ENCODE peak calls at places on chromosomes 1 and 21, in five cellular contexts. J, W, O, U and P are unnamed samples. For H3K9me3, the result is how much of the 10 kb centered on the place peaks cover.

GRCh38 chr1:39666772-39667171 is 5.1 kb downstream of the NT5C1A start:
- DNase-seq in J (no peak), W (no peak), O (no peak), U (no peak), P (no peak)

GRCh38 chr1:9059944-9060744 is 9.3 kb downstream of the SLC2A5 start:
- DNase-seq in J (no peak), W (no peak), O (no peak), U (no peak), P (no peak)

GRCh38 chr1:181090653-181091126 is 2.2 kb downstream of the IER5 start:
- DNase-seq in J (no peak), W (no peak), O (no peak), U (no peak), P (no peak)

GRCh38 chr1:18903313-18903671 is 937 bp upstream of the ALDH4A1 start:
- DNase-seq in J (no peak), W (no peak), O (no peak), U (no peak), P (no peak)

GRCh38 chr1:210363119-210363518 is 34.4 kb downstream of the HHAT start:
- DNase-seq in J (no peak), W (peak), O (no peak), U (no peak), P (no peak)

GRCh38 chr1:9426291-9426711 is 113.0 kb upstream of the SLC25A33 start:
- DNase-seq in J (no peak), W (no peak), O (no peak), U (no peak), P (peak)

GRCh38 chr1:70745199-70745598 is 302.4 kb downstream of the PTGER3 start:
- DNase-seq in J (no peak), W (no peak), O (no peak), U (no peak), P (no peak)

GRCh38 chr1:192766009-192766625 is 42.7 kb upstream of the RGS2 start:
- DNase-seq in J (no peak), W (no peak), O (no peak), U (no peak), P (no peak)

GRCh38 chr1:83751602-83752001 is 247.3 kb downstream of the TTLL7 start:
- DNase-seq in J (no peak), W (no peak), O (no peak), U (no peak), P (no peak)

GRCh38 chr1:232628335-232629214 is 1.4 kb downstream of the SIPA1L2 start:
- DNase-seq in J (no peak), W (no peak), O (no peak), U (no peak), P (no peak)

GRCh38 chr1:163095223-163095622 is 26.1 kb downstream of the RGS4 start:
- DNase-seq in J (no peak), W (no peak), O (no peak), U (no peak), P (no peak)

GRCh38 chr1:118077331-118078055 is 107.5 kb downstream of the SPAG17 start:
- DNase-seq in J (no peak), W (no peak), O (no peak), U (no peak), P (no peak)

GRCh38 chr1:229557214-229557850 is 1.2 kb downstream of the ABCB10 start:
- DNase-seq in J (no peak), W (no peak), O (no peak), U (no peak), P (no peak)

GRCh38 chr1:229563701-229564100 is 5.2 kb upstream of the ABCB10 start:
- DNase-seq in J (no peak), W (peak), O (no peak), U (peak), P (no peak)

GRCh38 chr1:68916227-68916853 is 419.5 kb upstream of the DEPDC1 start:
- DNase-seq in J (no peak), W (no peak), O (peak), U (no peak), P (no peak)

GRCh38 chr1:233025156-233025555 is 74.7 kb downstream of the NTPCR start:
- DNase-seq in J (peak), W (no peak), O (no peak), U (no peak), P (no peak)

GRCh38 chr1:8211620-8212442 is 106.1 kb upstream of the SLC45A1 start:
- DNase-seq in J (peak), W (peak), O (no peak), U (peak), P (no peak)

GRCh38 chr1:202862672-202863560 is 26.0 kb downstream of the RABIF start:
- DNase-seq in J (no peak), W (no peak), O (no peak), U (no peak), P (no peak)

GRCh38 chr1:238252033-238252802 is 361.5 kb upstream of the ZP4 start:
- DNase-seq in J (peak), W (no peak), O (no peak), U (no peak), P (no peak)

GRCh38 chr1:238257018-238257417 is 366.3 kb upstream of the ZP4 start:
- DNase-seq in J (no peak), W (no peak), O (no peak), U (no peak), P (no peak)

GRCh38 chr1:238258510-238258909 is 367.8 kb upstream of the ZP4 start:
- DNase-seq in J (no peak), W (no peak), O (no peak), U (no peak), P (no peak)

DNA sequence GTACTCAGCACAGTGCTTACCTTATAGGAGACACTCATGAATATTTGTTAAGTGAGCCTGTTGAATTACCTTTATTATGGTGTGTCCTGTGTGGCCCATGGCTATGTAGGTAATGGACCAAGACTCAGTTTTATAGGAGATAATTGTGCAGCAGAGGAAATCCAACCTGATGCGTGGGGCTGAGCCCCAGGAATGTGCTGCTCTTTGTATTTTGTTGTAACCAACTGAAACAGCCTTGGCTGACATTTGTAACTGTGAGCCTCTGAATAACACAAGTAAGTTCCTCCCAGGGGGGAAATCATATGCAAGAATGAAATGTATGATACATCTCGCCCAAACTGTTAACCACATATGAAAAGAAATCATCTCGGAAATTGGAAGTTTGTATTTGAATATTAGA is 364.2 kb upstream of the ZP4 start:
- DNase-seq in J (no peak), W (no peak), O (no peak), U (no peak), P (no peak)
- H3K9me3 ChIP-seq in J (under half), W (under half), O (under half), U (under half), P (under half)

GRCh38 chr1:49627781-49628180 is 396.0 kb downstream of the AGBL4 start:
- DNase-seq in J (no peak), W (no peak), O (no peak), U (no peak), P (no peak)
- H3K9me3 ChIP-seq in J (under half), W (under half), O (under half), U (under half), P (under half)

DNA sequence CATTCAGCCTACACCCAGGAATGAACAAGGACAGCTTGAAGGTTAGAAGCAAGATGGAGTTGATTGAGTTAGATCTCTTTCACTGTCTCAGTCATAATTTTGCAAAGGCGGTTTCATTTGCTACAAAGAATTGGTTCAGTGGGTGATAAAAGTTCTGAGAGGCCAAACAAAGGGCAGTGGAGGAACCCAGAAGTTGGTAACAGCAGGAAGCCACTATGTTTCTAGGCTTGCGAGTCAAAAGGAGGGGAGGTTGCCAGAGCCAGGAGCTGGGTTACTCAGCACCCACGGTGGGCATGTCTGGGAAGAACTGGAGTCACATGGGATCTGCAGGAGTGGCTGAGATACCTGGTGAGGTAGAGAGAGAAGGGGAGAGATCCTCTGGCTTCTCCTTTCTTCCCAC is 64.2 kb upstream of the MRPS6 start:
- DNase-seq in J (no peak), W (no peak), O (no peak), U (no peak), P (no peak)
- H3K9me3 ChIP-seq in J (under half), W (under half), O (under half), U (under half), P (under half)

GRCh38 chr1:75133754-75134655 is at the start of gene LHX8:
- DNase-seq in J (no peak), W (no peak), O (no peak), U (no peak), P (no peak)
- H3K9me3 ChIP-seq in J (under half), W (under half), O (under half), U (under half), P (under half)

DNA sequence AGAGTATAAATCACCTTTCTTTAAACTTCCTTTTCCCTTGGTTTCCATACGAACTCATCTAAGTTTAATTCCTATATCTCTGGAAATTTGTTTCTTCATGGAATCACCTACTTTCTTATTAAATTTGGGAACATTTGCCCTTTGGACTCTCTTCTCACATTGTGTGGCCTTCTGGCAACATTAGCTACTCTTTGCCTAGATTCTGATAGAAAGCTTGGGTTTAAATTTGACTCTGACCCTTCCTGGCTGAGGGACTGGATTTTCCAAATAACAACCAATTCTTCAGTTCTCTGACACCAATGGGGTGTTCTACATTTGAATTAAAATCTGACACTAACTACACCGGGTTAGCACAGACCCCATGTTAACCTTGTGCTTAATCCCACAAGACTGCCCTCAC is 9.5 kb upstream of the THEM4 start:
- DNase-seq in J (no peak), W (no peak), O (no peak), U (no peak), P (no peak)
- H3K9me3 ChIP-seq in J (under half), W (under half), O (under half), U (under half), P (under half)

GRCh38 chr1:182833271-182833670 is 5.9 kb upstream of the DHX9 start:
- DNase-seq in J (no peak), W (no peak), O (no peak), U (no peak), P (no peak)

GRCh38 chr1:182826892-182827291 is 12.3 kb upstream of the DHX9 start:
- DNase-seq in J (no peak), W (no peak), O (no peak), U (no peak), P (no peak)

GRCh38 chr1:182829285-182829932 is 9.7 kb upstream of the DHX9 start:
- DNase-seq in J (no peak), W (no peak), O (no peak), U (no peak), P (no peak)
- H3K9me3 ChIP-seq in J (under half), W (under half), O (under half), U (under half), P (under half)

DNA sequence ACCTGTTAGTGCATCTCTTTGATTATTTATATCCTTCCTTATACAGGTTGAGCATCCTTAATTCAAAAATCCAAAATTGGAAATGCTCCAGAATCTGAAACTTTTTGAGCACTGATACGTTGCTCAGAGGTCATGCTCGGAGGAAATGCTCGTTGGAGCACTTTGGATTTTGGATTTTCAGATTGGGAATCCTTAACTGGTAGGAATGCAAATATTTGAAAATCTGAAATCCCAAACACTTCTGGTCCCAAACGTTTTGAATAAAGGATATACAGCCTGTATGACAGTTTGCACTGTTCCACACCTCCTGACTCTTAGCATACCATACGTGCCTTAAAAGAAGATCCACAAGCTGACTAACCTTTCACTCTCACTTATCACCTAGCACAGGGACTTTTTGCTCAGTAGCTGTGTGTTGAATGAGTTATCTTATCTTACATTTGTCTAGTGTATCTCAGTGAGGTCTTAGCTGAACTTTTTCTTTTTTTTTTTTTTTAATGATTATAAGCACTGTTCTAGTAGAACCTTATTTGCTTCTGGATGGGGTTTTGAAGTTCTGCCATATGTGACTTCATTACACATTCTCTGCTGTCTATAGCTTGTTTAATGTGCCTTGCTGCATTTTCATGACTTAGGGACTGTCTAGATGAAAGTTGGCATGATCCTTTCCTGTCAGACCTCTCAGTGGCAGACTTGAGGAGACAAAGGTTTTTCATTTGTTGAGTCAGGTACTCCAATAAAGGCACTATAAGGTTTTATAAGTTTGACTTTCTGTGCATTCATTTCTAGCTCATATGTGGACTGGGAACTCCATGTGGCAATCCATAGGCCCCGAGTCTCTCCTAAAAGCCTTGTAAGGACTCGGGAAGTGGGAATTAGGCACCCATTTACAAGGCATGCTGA is 21.6 kb downstream of the PTGFRN start:
- DNase-seq in J (no peak), W (no peak), O (no peak), U (peak), P (no peak)
- H3K9me3 ChIP-seq in J (under half), W (under half), O (under half), U (under half), P (under half)

GRCh38 chr1:88204111-88204510 is 480.0 kb upstream of the PKN2 start:
- DNase-seq in J (no peak), W (no peak), O (no peak), U (no peak), P (no peak)
- H3K9me3 ChIP-seq in J (under half), W (under half), O (under half), U (under half), P (under half)

DNA sequence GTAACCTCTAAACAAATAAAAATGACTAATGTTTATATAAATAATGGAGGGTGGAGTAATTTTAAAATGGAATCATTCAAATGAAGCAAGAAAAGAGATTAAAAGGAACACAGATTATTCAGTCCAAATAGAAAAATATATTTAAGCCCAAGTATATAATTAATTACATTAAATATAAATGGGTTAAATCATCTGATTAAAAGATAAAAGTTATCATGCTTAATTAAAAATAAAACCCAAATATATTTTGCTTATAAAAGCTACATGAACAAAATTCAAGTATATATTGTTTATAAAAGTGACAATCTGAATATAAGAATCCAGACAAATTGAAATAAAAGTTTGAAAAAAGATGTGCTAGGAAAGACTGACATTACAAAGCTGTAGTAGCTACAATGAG is 63.9 kb upstream of the ACTRT2 start:
- DNase-seq in J (no peak), W (no peak), O (no peak), U (no peak), P (no peak)
- H3K9me3 ChIP-seq in J (under half), W (under half), O (under half), U (under half), P (under half)